ENCODE peak calls at places on chromosomes 2 and 18, in five cellular contexts. B is fibroblast of pulmonary artery, M is epithelial cell of esophagus, Z is WERI-Rb-1, I is prostate gland. A is an unnamed sample.

GRCh38 chr2:60947056-60947455 is 65.7 kb downstream of the REL start:
- DNase-seq in M (no peak), B (no peak), I (no peak), Z (no peak), A (no peak)

GRCh38 chr2:238602223-238602945 is 175.7 kb downstream of the ASB1 start:
- DNase-seq in B (no peak), M (no peak), Z (no peak), I (peak; percentile 40), A (no peak)

GRCh38 chr2:195447353-195447975 is 209.6 kb upstream of the SLC39A10 start:
- DNase-seq in B (no peak), I (no peak), M (no peak), Z (no peak), A (no peak)

GRCh38 chr2:211035548-211036185 is 479.3 kb downstream of the CPS1 start:
- DNase-seq in Z (peak; percentile 26), B (peak; percentile 47), M (peak; percentile 49), I (no peak), A (no peak)

GRCh38 chr2:143702931-143703330 is 573.7 kb downstream of the ARHGAP15 start:
- DNase-seq in M (no peak), B (no peak), Z (no peak), I (no peak), A (no peak)

GRCh38 chr18:48105317-48105716 is 174.9 kb upstream of the SMAD2 start:
- DNase-seq in B (no peak), I (no peak), Z (peak; percentile 50), M (peak; percentile 20), A (no peak)

GRCh38 chr2:200131307-200131706 is 175.2 kb upstream of the SPATS2L start:
- DNase-seq in M (peak; percentile 44), Z (no peak), I (no peak), B (no peak), A (no peak)

GRCh38 chr2:237258146-237258545 is 155.8 kb downstream of the COL6A3 start:
- DNase-seq in I (no peak), B (peak; percentile 20), M (no peak), Z (no peak), A (no peak)

GRCh38 chr2:67612576-67612981 is 215.4 kb downstream of the ETAA1 start:
- DNase-seq in B (peak; percentile 82), I (no peak), M (no peak), Z (no peak), A (no peak)

GRCh38 chr2:48414980-48415764 is 114.8 kb upstream of the STON1 start:
- DNase-seq in Z (no peak), I (no peak), B (peak; percentile 56), M (no peak), A (peak; percentile 71)

GRCh38 chr2:132037527-132038178 is 124.1 kb downstream of the ANKRD30BL start:
- DNase-seq in M (peak; percentile 4), B (no peak), Z (peak; percentile 82), I (no peak), A (peak; percentile 58)

GRCh38 chr2:232894746-232895145 is 24.7 kb downstream of the SNORC start:
- DNase-seq in B (no peak), Z (no peak), M (no peak), I (no peak), A (no peak)

GRCh38 chr2:182302174-182302573 is 124.7 kb downstream of the PDE1A start:
- DNase-seq in M (no peak), Z (no peak), B (peak; percentile 84), I (no peak), A (no peak)

GRCh38 chr2:170813611-170814550 is 2.8 kb upstream of the GAD1 start:
- DNase-seq in B (peak; percentile 61), M (peak; percentile 66), Z (no peak), I (no peak), A (no peak)

GRCh38 chr18:3605562-3606443 is 155.8 kb downstream of the TGIF1 start:
- DNase-seq in I (no peak), M (no peak), B (peak; percentile 64), Z (no peak), A (no peak)

GRCh38 chr2:98935777-98936132 is 270 bp downstream of the CRACDL start:
- DNase-seq in I (no peak), Z (no peak), M (no peak), B (no peak), A (peak; percentile 65)

GRCh38 chr2:174158003-174158402 is 90.3 kb downstream of the OLA1 start:
- DNase-seq in I (no peak), B (peak; percentile 61), Z (peak; percentile 73), M (peak; percentile 63), A (no peak)

GRCh38 chr2:227163998-227164744 is at the start of the genes COL4A3 and COL4A4:
- DNase-seq in I (peak; percentile 16), B (no peak), M (peak; percentile 36), Z (peak; percentile 37), A (peak; percentile 91)

GRCh38 chr2:96412307-96413066 is 76.9 kb downstream of the NCAPH start:
- DNase-seq in M (no peak), I (no peak), Z (no peak), B (no peak), A (no peak)

GRCh38 chr2:159146930-159147666 is 139.4 kb downstream of the WDSUB1 start:
- DNase-seq in I (peak; percentile 34), Z (no peak), M (peak; percentile 76), B (no peak), A (peak; percentile 74)

GRCh38 chr2:36967236-36967876 is 1.0 kb upstream of the STRN start:
- DNase-seq in B (no peak), M (no peak), Z (no peak), I (peak; percentile 89), A (no peak)

GRCh38 chr2:237629739-237630138 is 2.4 kb downstream of the LRRFIP1 start:
- DNase-seq in M (peak; percentile 54), B (no peak), Z (no peak), I (no peak), A (no peak)

GRCh38 chr2:168731550-168732128 is 70.8 kb upstream of the NOSTRIN start:
- DNase-seq in Z (no peak), B (no peak), I (no peak), M (peak; percentile 43), A (no peak)

GRCh38 chr2:120596191-120596781 is 139.4 kb upstream of the GLI2 start:
- DNase-seq in Z (no peak), M (no peak), I (no peak), B (peak; percentile 19), A (peak; percentile 63)

GRCh38 chr18:41745166-41746049 is 209.6 kb upstream of the PIK3C3 start:
- DNase-seq in B (peak; percentile 81), M (peak; percentile 67), I (peak; percentile 53), Z (peak; percentile 66), A (no peak)

GRCh38 chr18:36762074-36762473 is 66.7 kb downstream of the TPGS2 start:
- DNase-seq in Z (no peak), M (no peak), B (no peak), I (no peak), A (no peak)

GRCh38 chr2:196160101-196160500 is 11.3 kb downstream of the STK17B start:
- DNase-seq in M (peak; percentile 83), Z (no peak), B (peak; percentile 96), I (peak; percentile 51), A (no peak)

GRCh38 chr2:239240480-239240881 is 160.3 kb downstream of the HDAC4 start:
- DNase-seq in M (no peak), I (no peak), Z (peak; percentile 30), B (no peak), A (no peak)

GRCh38 chr18:66603941-66604627 is at the start of gene CDH19:
- DNase-seq in B (peak; percentile 45), I (no peak), Z (no peak), M (no peak), A (no peak)

GRCh38 chr2:233011268-233012190 is 1.5 kb downstream of the NGEF start:
- DNase-seq in Z (no peak), B (no peak), M (no peak), I (no peak), A (peak; percentile 36)

GRCh38 chr2:74357627-74358026 is 14.4 kb upstream of the SLC4A5 start:
- DNase-seq in Z (no peak), B (no peak), M (no peak), I (no peak), A (no peak)

GRCh38 chr2:101745711-101746694 is 48.5 kb downstream of the MAP4K4 start:
- DNase-seq in B (peak; percentile 66), Z (no peak), M (peak; percentile 73), I (no peak), A (no peak)

GRCh38 chr2:216371756-216372702 is at the start of gene MARCHF4:
- DNase-seq in M (peak; percentile 82), B (peak; percentile 90), I (peak; percentile 44), Z (peak; percentile 52), A (peak; percentile 82)

GRCh38 chr2:28870146-28870891 is at the start of gene TRMT61B:
- DNase-seq in I (peak; percentile 93), B (peak; percentile 96), M (peak; percentile 97), Z (peak; percentile 99), A (peak; percentile 99)

GRCh38 chr18:74623047-74623816 is 25.6 kb downstream of the ZNF407 start:
- DNase-seq in I (no peak), B (peak; percentile 40), M (peak; percentile 22), Z (no peak), A (no peak)
- TF ChIP-seq CTCF in I (no peak), B (peak; percentile 53), M (peak; percentile 53), Z (peak; percentile 28), A (peak; percentile 38)

GRCh38 chr18:49851624-49852023 is 38.3 kb upstream of the ACAA2 start:
- DNase-seq in B (no peak), Z (no peak), M (no peak), I (no peak), A (no peak)
- H3K4me3 ChIP-seq in B (no peak overlapping the region), Z (no peak overlapping the region), M (no peak overlapping the region), I (no peak overlapping the region), A (no peak overlapping the region)

DNA sequence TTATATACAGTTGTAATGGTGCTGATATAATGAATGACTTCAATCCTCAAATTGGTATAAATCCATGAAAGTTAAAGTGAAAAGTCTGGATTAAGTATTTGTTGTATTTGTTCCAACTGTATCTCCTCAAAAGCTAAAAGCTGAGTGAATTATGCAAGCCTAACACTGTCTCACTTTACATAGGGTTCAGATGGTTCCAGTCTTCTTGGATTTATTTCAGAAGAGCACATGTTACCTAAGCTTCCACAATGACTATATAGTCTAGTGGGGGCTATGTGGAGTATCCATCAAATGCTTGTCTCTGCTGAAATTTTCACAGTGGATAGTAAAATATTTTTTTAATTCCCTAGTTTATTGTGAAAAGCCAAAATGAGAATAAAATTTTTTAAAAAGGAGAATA is 13.0 kb downstream of the MCEE start:
- DNase-seq in B (no peak), I (no peak), Z (no peak), M (no peak), A (no peak)
- TF ChIP-seq CTCF in B (no peak), I (no peak), Z (no peak), M (no peak), A (no peak)

GRCh38 chr2:234258562-234259141 is 208.2 kb downstream of the SPP2 start:
- DNase-seq in I (no peak), B (no peak), Z (no peak), M (peak; percentile 75), A (no peak)
- H3K4me3 ChIP-seq in I (no peak overlapping the region), B (no peak overlapping the region), Z (no peak overlapping the region), M (no peak overlapping the region), A (no peak overlapping the region)

GRCh38 chr2:151953467-151953866 is 125.2 kb upstream of the ARL5A start:
- DNase-seq in Z (no peak), I (no peak), M (no peak), B (no peak), A (no peak)
- TF ChIP-seq CTCF in Z (no peak), I (no peak), M (peak; percentile 25), B (no peak), A (no peak)